ENCODE peak calls at places on chromosomes 13 and 19, in five cellular contexts. B is activated CD4-positive, CD25-positive, alpha-beta regulatory T cell; Y is D721Med; H is HT1080; D is stimulated activated CD4-positive, alpha-beta T cell treated with anti-CD3 and anti-CD28 coated beads, Interleukin-2, amount 100 ng/mL, for 48 hours. S is an unnamed sample.

GRCh38 chr19:50870417-50871089 is 2.7 kb upstream of the KLK2 start:
- DNase-seq in H (peak), B (no peak), Y (no peak), D (peak), S (no peak)

GRCh38 chr19:4923379-4923747 is 14.1 kb downstream of the UHRF1 start:
- DNase-seq in Y (no peak), D (no peak), B (no peak), H (no peak), S (no peak)

GRCh38 chr19:13103961-13104847 is 1.5 kb upstream of the LYL1 start:
- DNase-seq in D (peak), Y (peak), B (peak), H (no peak), S (no peak)

GRCh38 chr19:36152061-36152885 is at the start of gene COX7A1:
- DNase-seq in B (no peak), D (no peak), H (no peak), Y (no peak), S (no peak)

GRCh38 chr19:45151821-45152503 is 8.8 kb downstream of the NKPD1 start:
- DNase-seq in H (no peak), D (no peak), B (no peak), Y (no peak), S (no peak)

GRCh38 chr13:43089912-43090498 is 66.6 kb downstream of the DNAJC15 start:
- DNase-seq in B (no peak), D (no peak), Y (no peak), H (no peak), S (no peak)

GRCh38 chr19:53463263-53463662 is 4.3 kb upstream of the ZNF813 start:
- DNase-seq in Y (no peak), B (no peak), H (no peak), D (no peak), S (no peak)

GRCh38 chr19:11587302-11587972 is 9.8 kb upstream of the ZNF627 start:
- DNase-seq in B (peak), H (peak), D (peak), Y (peak), S (peak)

GRCh38 chr13:30241537-30241936 is 65.8 kb downstream of the KATNAL1 start:
- DNase-seq in Y (no peak), D (no peak), H (no peak), B (no peak), S (no peak)

GRCh38 chr13:89740994-89741678 is 1606.4 kb upstream of the MIR17HG start:
- DNase-seq in H (no peak), Y (no peak), B (no peak), D (no peak), S (no peak)

GRCh38 chr19:48501446-48501960 is 10.1 kb downstream of the LMTK3 start:
- DNase-seq in D (peak), B (no peak), H (peak), Y (no peak), S (no peak)

GRCh38 chr13:47455581-47455980 is 545.5 kb downstream of the SUCLA2 start:
- DNase-seq in B (no peak), D (no peak), Y (no peak), H (peak), S (no peak)

GRCh38 chr19:50831026-50831396 is 2.4 kb downstream of the KLK15 start:
- DNase-seq in H (no peak), D (no peak), Y (no peak), B (no peak), S (no peak)

GRCh38 chr13:39349391-39349790 is 253.6 kb downstream of the LHFPL6 start:
- DNase-seq in H (no peak), D (no peak), Y (no peak), B (no peak), S (no peak)

GRCh38 chr13:114007566-114007965 is 33.7 kb upstream of the C13orf46 start:
- DNase-seq in H (no peak), Y (no peak), D (no peak), B (no peak), S (no peak)

GRCh38 chr13:92122454-92122853 is 724.0 kb downstream of the GPC5 start:
- DNase-seq in H (no peak), D (no peak), Y (no peak), B (no peak), S (no peak)

GRCh38 chr19:8238251-8238650 is 29.1 kb downstream of the CERS4 start:
- DNase-seq in D (no peak), Y (no peak), H (no peak), B (no peak), S (no peak)

GRCh38 chr13:74047925-74048324 is 86.3 kb downstream of the KLF12 start:
- DNase-seq in Y (no peak), H (no peak), D (no peak), B (no peak), S (no peak)

S was measured in NCI-H1930.